ENCODE peak calls at places on chromosomes 7 and 10, in nine cellular contexts. P is choroid plexus epithelial cell; I is T follicular helper cell; W is right cardiac atrium; R is NCI-H1417; X is GM04503; H is esophagus squamous epithelium; K is pulmonary artery endothelial cell; L is stimulated activated CD8-positive, alpha-beta memory T cell treated with anti-CD3 and anti-CD28 coated beads, Interleukin-7, amount 100 ng/mL, for 4 hours. T is an unnamed sample.

GRCh38 chr10:10361486-10361885 is 656.2 kb upstream of the CELF2 start:
- DNase-seq in X (no peak), R (no peak), W (no peak), L (no peak), P (no peak), H (no peak), I (no peak), K (no peak), T (no peak)

GRCh38 chr10:55820478-55820877 is 540.6 kb downstream of the ZWINT start:
- DNase-seq in H (no peak), K (no peak), L (no peak), X (no peak), I (no peak), R (no peak), W (no peak), P (no peak), T (no peak)

GRCh38 chr10:133032231-133032630 is 55.5 kb upstream of the ADGRA1 start:
- DNase-seq in H (no peak), X (no peak), P (no peak), R (no peak), K (no peak), W (no peak), L (no peak), I (no peak), T (no peak)

GRCh38 chr7:30278386-30278785 is 6.0 kb upstream of the ZNRF2 start:
- DNase-seq in H (no peak), R (peak; percentile 19), P (no peak), K (no peak), I (no peak), L (no peak), X (no peak), W (no peak), T (no peak)

GRCh38 chr10:86951184-86951761 is 6.1 kb downstream of the MMRN2 start:
- DNase-seq in H (no peak), K (no peak), I (no peak), R (no peak), W (no peak), L (no peak), X (no peak), P (no peak), T (no peak)

GRCh38 chr7:132618956-132619305 is 42.7 kb upstream of the PLXNA4 start:
- DNase-seq in X (no peak), W (no peak), P (peak; percentile 50), H (no peak), L (no peak), R (no peak), I (no peak), K (peak; percentile 19), T (no peak)

GRCh38 chr10:114276671-114277070 is 37.6 kb downstream of the VWA2 start:
- DNase-seq in H (no peak), K (no peak), I (no peak), W (no peak), R (no peak), X (no peak), L (no peak), P (no peak), T (no peak)

GRCh38 chr7:92330835-92331438 is 85.2 kb downstream of the ANKIB1 start:
- DNase-seq in P (no peak), H (no peak), K (no peak), I (no peak), X (no peak), L (no peak), W (no peak), R (no peak), T (no peak)

GRCh38 chr10:112950714-112951348 is 784 bp downstream of the TCF7L2 start:
- DNase-seq in P (peak; percentile 63), L (peak; percentile 10), W (peak; percentile 71), I (peak; percentile 3), R (peak; percentile 6), X (no peak), K (no peak), H (no peak), T (no peak)

GRCh38 chr10:127904311-127904710 is 2.6 kb upstream of the PTPRE start:
- DNase-seq in L (no peak), K (no peak), W (no peak), X (no peak), P (no peak), R (no peak), I (no peak), H (no peak), T (no peak)

GRCh38 chr10:131084791-131085585 is 226.5 kb downstream of the TCERG1L start:
- DNase-seq in X (no peak), R (no peak), H (no peak), K (no peak), L (no peak), I (no peak), P (no peak), W (no peak), T (no peak)

GRCh38 chr7:130912086-130912909 is 178.3 kb upstream of the KLF14 start:
- DNase-seq in I (no peak), H (no peak), K (no peak), R (no peak), W (no peak), P (peak; percentile 75), L (no peak), X (no peak), T (no peak)

GRCh38 chr7:137337902-137338301 is 5.6 kb downstream of the PTN start:
- DNase-seq in I (no peak), X (no peak), K (no peak), L (no peak), R (no peak), P (peak; percentile 11), H (no peak), W (no peak), T (no peak)

GRCh38 chr7:158409120-158409519 is 178.5 kb downstream of the PTPRN2 start:
- DNase-seq in L (no peak), W (no peak), H (no peak), I (no peak), R (no peak), P (no peak), K (no peak), X (no peak), T (no peak)

GRCh38 chr7:134541-134940 is 57.8 kb upstream of the FAM20C start:
- DNase-seq in I (no peak), K (no peak), P (no peak), X (no peak), R (no peak), W (no peak), L (no peak), H (no peak), T (no peak)

GRCh38 chr7:75595766-75596165 is 103.6 kb downstream of the SPDYE5 start:
- DNase-seq in P (no peak), K (no peak), L (no peak), X (no peak), H (no peak), W (no peak), I (no peak), R (no peak), T (no peak)

GRCh38 chr7:114085592-114086490 is 167.0 kb upstream of the PPP1R3A start:
- DNase-seq in K (no peak), H (no peak), R (peak; percentile 98), P (peak; percentile 82), L (no peak), X (no peak), W (peak; percentile 88), I (no peak), T (no peak)

GRCh38 chr7:113710310-113711106 is 208.3 kb downstream of the PPP1R3A start:
- DNase-seq in K (peak; percentile 29), W (no peak), X (peak; percentile 34), P (peak; percentile 95), R (peak; percentile 64), H (no peak), L (no peak), I (no peak), T (peak; percentile 76)

GRCh38 chr7:26910221-26910620 is 45.8 kb upstream of the SKAP2 start:
- DNase-seq in L (no peak), W (no peak), X (peak; percentile 6), K (no peak), R (no peak), I (no peak), P (peak; percentile 72), H (no peak), T (peak; percentile 2)

GRCh38 chr7:8221124-8221523 is 40.8 kb downstream of the ICA1 start:
- DNase-seq in H (no peak), I (no peak), L (no peak), K (no peak), P (no peak), W (no peak), R (no peak), X (no peak), T (no peak)

GRCh38 chr7:122394512-122394911 is 90.0 kb upstream of the FEZF1 start:
- DNase-seq in H (no peak), K (no peak), W (no peak), X (no peak), L (no peak), I (no peak), P (no peak), R (no peak), T (no peak)

GRCh38 chr7:120521761-120522737 is 249.1 kb downstream of the KCND2 start:
- DNase-seq in P (no peak), W (no peak), H (no peak), L (no peak), K (no peak), I (no peak), R (peak; percentile 19), X (no peak), T (no peak)

GRCh38 chr10:72685264-72685921 is 6.5 kb upstream of the MCU start:
- DNase-seq in P (no peak), W (no peak), R (no peak), H (no peak), L (no peak), X (no peak), K (no peak), I (no peak), T (no peak)

GRCh38 chr7:34091330-34091917 is 186.1 kb downstream of the BMPER start:
- DNase-seq in H (no peak), W (no peak), L (no peak), P (peak; percentile 89), K (no peak), X (no peak), I (no peak), R (no peak), T (no peak)

GRCh38 chr7:96526492-96526891 is 183.2 kb downstream of the SEM1 start:
- DNase-seq in W (no peak), L (no peak), P (no peak), H (no peak), R (no peak), X (no peak), K (no peak), I (no peak), T (no peak)

GRCh38 chr10:12897278-12897677 is 104.2 kb downstream of the CCDC3 start:
- DNase-seq in X (no peak), K (no peak), R (no peak), L (no peak), H (no peak), W (no peak), I (no peak), P (no peak), T (no peak)

GRCh38 chr10:101050206-101051069 is 11.4 kb upstream of the KAZALD1 start:
- DNase-seq in W (peak; percentile 84), X (no peak), P (peak; percentile 54), K (no peak), H (no peak), L (peak; percentile 54), R (peak; percentile 80), I (peak; percentile 70), T (no peak)

GRCh38 chr10:101217450-101218281 is 11.6 kb downstream of the LBX1 start:
- DNase-seq in X (no peak), P (peak; percentile 41), W (no peak), R (no peak), H (no peak), I (no peak), L (no peak), K (no peak), T (no peak)

GRCh38 chr10:126111562-126111961 is 215.2 kb downstream of the FANK1 start:
- DNase-seq in P (peak; percentile 27), I (no peak), H (no peak), R (no peak), X (no peak), L (no peak), W (no peak), K (no peak), T (no peak)

GRCh38 chr10:48946891-48947500 is 7.4 kb upstream of the LRRC18 start:
- DNase-seq in H (no peak), R (no peak), P (peak; percentile 46), X (no peak), I (no peak), K (peak; percentile 68), L (no peak), W (no peak), T (peak; percentile 68)

GRCh38 chr10:88687853-88688467 is 18.1 kb upstream of the LIPK start:
- DNase-seq in I (no peak), L (no peak), X (no peak), K (no peak), W (no peak), R (peak; percentile 2), H (no peak), P (peak; percentile 61), T (no peak)

T was measured in glomerular endothelial cell.